ENCODE peak calls at places on chromosomes 6 and 20, in six cellular contexts. One of them, this sample, is unnamed.
A peak's percentile ranks its signal among the peaks of the same experiment; 100 is the strongest.

GRCh38 chr6:20211037-20211940 is 980 bp downstream of the MBOAT1 start:
- DNase-seq in A549: peak; percentile 25
- DNase-seq in stomach: peak; percentile 44
- DNase-seq in H1: no peak
- DNase-seq in HepG2: no peak
- DNase-seq in sigmoid colon: no peak
- DNase-seq in this sample: no peak

GRCh38 chr6:150126641-150127291 is 16.1 kb upstream of the PPP1R14C start:
- DNase-seq in A549: no peak
- DNase-seq in H1: no peak
- DNase-seq in stomach: no peak
- DNase-seq in sigmoid colon: no peak
- DNase-seq in HepG2: no peak
- DNase-seq in this sample: no peak

GRCh38 chr6:134787261-134787871 is 162.5 kb downstream of the ALDH8A1 start:
- DNase-seq in H1: no peak
- DNase-seq in stomach: no peak
- DNase-seq in HepG2: no peak
- DNase-seq in sigmoid colon: no peak
- DNase-seq in A549: peak; percentile 31
- DNase-seq in this sample: no peak

GRCh38 chr6:156045416-156045815 is 589.8 kb upstream of the NOX3 start:
- DNase-seq in H1: no peak
- DNase-seq in sigmoid colon: no peak
- DNase-seq in A549: no peak
- DNase-seq in HepG2: no peak
- DNase-seq in stomach: no peak
- DNase-seq in this sample: no peak

GRCh38 chr6:11366183-11366933 is 133.9 kb upstream of the NEDD9 start:
- DNase-seq in stomach: no peak
- DNase-seq in HepG2: no peak
- DNase-seq in sigmoid colon: no peak
- DNase-seq in H1: no peak
- DNase-seq in A549: peak; percentile 18
- DNase-seq in this sample: no peak

GRCh38 chr6:11012295-11012754 is 31.8 kb downstream of the ELOVL2 start:
- DNase-seq in H1: no peak
- DNase-seq in HepG2: peak; percentile 99
- DNase-seq in sigmoid colon: no peak
- DNase-seq in A549: peak; percentile 29
- DNase-seq in stomach: no peak
- DNase-seq in this sample: no peak

GRCh38 chr6:71745525-71745924 is 140.8 kb upstream of the RIMS1 start:
- DNase-seq in A549: no peak
- DNase-seq in HepG2: no peak
- DNase-seq in sigmoid colon: no peak
- DNase-seq in H1: no peak
- DNase-seq in stomach: no peak
- DNase-seq in this sample: no peak

GRCh38 chr6:153172815-153173214 is 41.7 kb upstream of the RGS17 start:
- DNase-seq in HepG2: no peak
- DNase-seq in sigmoid colon: no peak
- DNase-seq in stomach: no peak
- DNase-seq in A549: no peak
- DNase-seq in H1: no peak
- DNase-seq in this sample: no peak

GRCh38 chr6:9020001-9020400 is 584.7 kb upstream of the SLC35B3 start:
- DNase-seq in HepG2: no peak
- DNase-seq in H1: no peak
- DNase-seq in A549: no peak
- DNase-seq in sigmoid colon: no peak
- DNase-seq in stomach: no peak
- DNase-seq in this sample: no peak

GRCh38 chr20:61436268-61436667 is 184.2 kb downstream of the CDH4 start:
- DNase-seq in sigmoid colon: no peak
- DNase-seq in H1: no peak
- DNase-seq in A549: no peak
- DNase-seq in HepG2: no peak
- DNase-seq in stomach: no peak
- DNase-seq in this sample: no peak

GRCh38 chr6:33620584-33621395 is at the start of gene ITPR3:
- DNase-seq in H1: no peak
- DNase-seq in HepG2: no peak
- DNase-seq in A549: peak; percentile 66
- DNase-seq in stomach: peak; percentile 79
- DNase-seq in sigmoid colon: peak; percentile 80
- DNase-seq in this sample: no peak

GRCh38 chr6:1035419-1035818 is 276.5 kb upstream of the FOXQ1 start:
- DNase-seq in stomach: no peak
- DNase-seq in A549: no peak
- DNase-seq in HepG2: no peak
- DNase-seq in H1: no peak
- DNase-seq in sigmoid colon: no peak
- DNase-seq in this sample: no peak

GRCh38 chr6:138987299-138987642 is 782 bp downstream of the REPS1 start:
- DNase-seq in HepG2: no peak
- DNase-seq in stomach: no peak
- DNase-seq in sigmoid colon: peak; percentile 66
- DNase-seq in A549: no peak
- DNase-seq in H1: no peak
- DNase-seq in this sample: no peak

GRCh38 chr6:80932364-80932763 is 820.1 kb downstream of the TENT5A start:
- DNase-seq in H1: no peak
- DNase-seq in sigmoid colon: no peak
- DNase-seq in HepG2: no peak
- DNase-seq in A549: no peak
- DNase-seq in stomach: no peak
- DNase-seq in this sample: no peak

GRCh38 chr20:16004108-16004854 is 569.0 kb downstream of the KIF16B start:
- DNase-seq in A549: no peak
- DNase-seq in stomach: peak; percentile 70
- DNase-seq in H1: no peak
- DNase-seq in sigmoid colon: no peak
- DNase-seq in HepG2: no peak
- DNase-seq in this sample: no peak

GRCh38 chr6:158649289-158650143 is at the start of gene SYTL3:
- DNase-seq in sigmoid colon: peak; percentile 70
- DNase-seq in HepG2: no peak
- DNase-seq in H1: no peak
- DNase-seq in A549: no peak
- DNase-seq in stomach: peak; percentile 64
- DNase-seq in this sample: peak; percentile 75

GRCh38 chr6:149014631-149015171 is 267.9 kb downstream of the UST start:
- DNase-seq in stomach: no peak
- DNase-seq in H1: peak; percentile 80
- DNase-seq in A549: no peak
- DNase-seq in HepG2: no peak
- DNase-seq in sigmoid colon: no peak
- DNase-seq in this sample: no peak

GRCh38 chr6:7726416-7727149 is 684 bp downstream of the BMP6 start:
- DNase-seq in sigmoid colon: no peak
- DNase-seq in H1: no peak
- DNase-seq in stomach: no peak
- DNase-seq in A549: peak; percentile 45
- DNase-seq in HepG2: no peak
- DNase-seq in this sample: no peak

GRCh38 chr6:143441680-143442359 is 8.7 kb downstream of the ADAT2 start:
- DNase-seq in A549: no peak
- DNase-seq in stomach: no peak
- DNase-seq in H1: no peak
- DNase-seq in sigmoid colon: no peak
- DNase-seq in HepG2: no peak
- DNase-seq in this sample: no peak

GRCh38 chr6:154932562-154933027 is 62.5 kb upstream of the TIAM2 start:
- DNase-seq in HepG2: peak; percentile 85
- DNase-seq in A549: peak; percentile 17
- DNase-seq in H1: no peak
- DNase-seq in stomach: no peak
- DNase-seq in sigmoid colon: no peak
- DNase-seq in this sample: no peak

GRCh38 chr6:117976030-117976651 is 69.1 kb downstream of the SLC35F1 start:
- DNase-seq in HepG2: peak; percentile 61
- DNase-seq in H1: no peak
- DNase-seq in stomach: no peak
- DNase-seq in sigmoid colon: no peak
- DNase-seq in A549: peak; percentile 54
- DNase-seq in this sample: no peak

GRCh38 chr6:25726122-25726911 is 28.2 kb upstream of the SLC17A4 start:
- DNase-seq in HepG2: no peak
- DNase-seq in sigmoid colon: no peak
- DNase-seq in A549: no peak
- DNase-seq in H1: no peak
- DNase-seq in stomach: no peak
- DNase-seq in this sample: no peak

GRCh38 chr6:28269492-28269891 is 2.5 kb downstream of the ZSCAN26 start:
- DNase-seq in stomach: no peak
- DNase-seq in sigmoid colon: no peak
- DNase-seq in HepG2: no peak
- DNase-seq in H1: no peak
- DNase-seq in A549: peak; percentile 43
- DNase-seq in this sample: no peak

GRCh38 chr6:72624557-72625160 is 2.8 kb downstream of the KCNQ5 start:
- DNase-seq in sigmoid colon: no peak
- DNase-seq in stomach: no peak
- DNase-seq in A549: peak; percentile 27
- DNase-seq in H1: no peak
- DNase-seq in HepG2: no peak
- DNase-seq in this sample: no peak

GRCh38 chr20:47741669-47742345 is 43.5 kb downstream of the SULF2 start:
- DNase-seq in sigmoid colon: no peak
- DNase-seq in H1: no peak
- DNase-seq in A549: no peak
- DNase-seq in HepG2: peak; percentile 40
- DNase-seq in stomach: no peak
- DNase-seq in this sample: no peak

DNA sequence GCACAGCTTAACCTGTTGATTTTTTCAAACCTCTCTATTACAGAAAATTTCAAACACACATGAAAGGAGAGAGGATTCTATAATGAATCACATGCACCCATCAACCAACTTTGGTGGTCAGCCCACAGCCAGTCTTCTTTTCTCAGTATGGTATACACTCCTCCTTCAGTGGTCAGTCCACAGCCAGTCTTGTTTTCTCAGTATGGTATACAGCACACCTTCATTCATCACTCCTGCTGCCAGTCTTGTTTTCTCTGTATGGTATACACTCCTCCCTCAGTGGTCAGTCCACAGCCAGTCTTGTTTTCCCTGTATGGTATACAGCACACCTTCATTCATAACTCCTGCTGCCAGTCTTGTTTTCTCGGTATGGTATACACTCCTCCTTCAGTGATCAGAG is 67.8 kb downstream of the SYNDIG1 start:
- DNase-seq in HepG2: no peak
- DNase-seq in A549: no peak
- DNase-seq in stomach: no peak
- DNase-seq in sigmoid colon: no peak
- DNase-seq in H1: no peak
- DNase-seq in this sample: no peak
- TF ChIP-seq CTCF in HepG2: no peak
- TF ChIP-seq CTCF in A549: no peak
- TF ChIP-seq CTCF in stomach: no peak
- TF ChIP-seq CTCF in sigmoid colon: no peak
- TF ChIP-seq CTCF in H1: no peak
- TF ChIP-seq CTCF in this sample: no peak

GRCh38 chr20:53180928-53181362 is 208.8 kb downstream of the TSHZ2 start:
- DNase-seq in HepG2: no peak
- DNase-seq in A549: no peak
- DNase-seq in sigmoid colon: no peak
- DNase-seq in stomach: no peak
- DNase-seq in H1: no peak
- DNase-seq in this sample: no peak
- TF ChIP-seq EP300 in HepG2: no peak
- TF ChIP-seq EP300 in A549: no peak
- TF ChIP-seq EP300 in sigmoid colon: no peak
- TF ChIP-seq EP300 in stomach: no peak
- TF ChIP-seq EP300 in H1: no peak
- TF ChIP-seq EP300 in this sample: no peak

DNA sequence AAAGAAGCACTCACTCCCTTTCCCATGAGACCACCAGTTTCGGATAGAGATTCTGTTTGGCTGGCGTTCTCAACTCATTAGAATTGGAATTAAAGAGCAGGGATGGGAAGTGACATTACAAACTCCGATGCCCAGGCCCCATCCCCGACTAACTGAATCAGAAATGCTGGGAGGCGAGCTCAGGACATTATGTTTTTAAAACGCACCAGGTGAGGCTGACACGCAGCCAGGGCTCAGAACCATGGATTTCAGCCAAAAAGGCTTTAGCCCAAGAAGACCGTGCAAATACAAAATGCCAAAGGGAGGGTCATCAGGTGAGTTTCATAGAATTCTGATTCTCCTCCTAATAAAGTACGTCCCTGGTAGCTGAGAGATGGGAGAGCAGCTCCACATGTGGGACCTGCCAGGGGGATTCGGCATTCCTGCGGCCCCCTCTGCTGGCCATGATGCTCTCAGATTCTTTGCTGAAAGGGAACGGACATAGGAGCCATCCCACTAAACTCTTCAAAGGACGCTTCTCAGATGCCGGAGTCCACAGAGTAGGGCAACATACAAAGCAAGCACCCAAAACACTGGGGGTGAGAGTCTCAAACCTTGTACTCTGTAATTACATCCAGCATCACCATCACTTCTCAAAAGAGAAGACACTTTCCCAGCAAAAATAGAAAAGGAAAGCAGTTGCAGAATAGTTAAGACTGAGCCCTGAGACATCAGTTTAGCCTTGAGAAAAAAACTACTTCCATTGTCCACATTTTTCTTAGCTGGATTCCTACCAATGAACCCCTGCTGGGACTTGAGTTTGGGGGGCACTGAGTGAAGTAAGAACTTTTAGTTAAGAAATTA is 205.2 kb downstream of the BMP7 start:
- DNase-seq in HepG2: no peak
- DNase-seq in A549: peak; percentile 47
- DNase-seq in stomach: no peak
- DNase-seq in sigmoid colon: peak; percentile 73
- DNase-seq in H1: no peak
- DNase-seq in this sample: no peak
- TF ChIP-seq CTCF in HepG2: peak; percentile 70
- TF ChIP-seq CTCF in A549: peak; percentile 51
- TF ChIP-seq CTCF in stomach: no peak
- TF ChIP-seq CTCF in sigmoid colon: no peak
- TF ChIP-seq CTCF in H1: peak; percentile 66
- TF ChIP-seq CTCF in this sample: no peak

GRCh38 chr6:93975159-93975558 is 555.8 kb upstream of the EPHA7 start:
- DNase-seq in sigmoid colon: no peak
- DNase-seq in A549: no peak
- DNase-seq in H1: no peak
- DNase-seq in stomach: no peak
- DNase-seq in HepG2: no peak
- DNase-seq in this sample: no peak
- TF ChIP-seq EP300 in sigmoid colon: no peak
- TF ChIP-seq EP300 in A549: no peak
- TF ChIP-seq EP300 in H1: no peak
- TF ChIP-seq EP300 in stomach: no peak
- TF ChIP-seq EP300 in HepG2: no peak
- TF ChIP-seq EP300 in this sample: no peak

This sample was measured in suprapubic skin.